ENCODE peak calls at places on chromosome 13, in five cellular contexts. C is adrenal gland; V is naive thymus-derived CD4-positive, alpha-beta T cell; W is body of pancreas; M is neuronal stem cell. Z is an unnamed sample.

GRCh38 chr13:40362502-40362901 is 303.9 kb downstream of the FOXO1 start:
- DNase-seq in C (no peak), V (no peak), W (no peak), M (no peak), Z (no peak)

GRCh38 chr13:19950374-19950773 is 8.2 kb upstream of the ZMYM2 start:
- DNase-seq in C (no peak), V (no peak), W (no peak), M (no peak), Z (no peak)

GRCh38 chr13:63501702-63502101 is 2086.1 kb upstream of the PCDH20 start:
- DNase-seq in C (no peak), V (no peak), W (peak; percentile 22), M (no peak), Z (no peak)

GRCh38 chr13:60329221-60329983 is 67.6 kb upstream of the TDRD3 start:
- DNase-seq in C (peak; percentile 10), V (no peak), W (peak; percentile 50), M (peak; percentile 38), Z (no peak)

GRCh38 chr13:49046534-49046933 is 70.8 kb downstream of the FNDC3A start:
- DNase-seq in C (no peak), V (no peak), W (no peak), M (no peak), Z (no peak)

GRCh38 chr13:97586941-97587340 is 153.0 kb downstream of the RAP2A start:
- DNase-seq in C (no peak), V (no peak), W (no peak), M (no peak), Z (no peak)

GRCh38 chr13:114161644-114162532 is 17.2 kb upstream of the CFAP97D2 start:
- DNase-seq in C (peak; percentile 47), V (peak; percentile 42), W (peak; percentile 52), M (no peak), Z (peak; percentile 73)

GRCh38 chr13:100565291-100565690 is 23.3 kb downstream of the GGACT start:
- DNase-seq in C (no peak), V (no peak), W (no peak), M (no peak), Z (no peak)

GRCh38 chr13:38830442-38831045 is 143.7 kb downstream of the FREM2 start:
- DNase-seq in C (no peak), V (no peak), W (peak; percentile 73), M (no peak), Z (no peak)

GRCh38 chr13:99415851-99416331 is 85.4 kb upstream of the TM9SF2 start:
- DNase-seq in C (no peak), V (no peak), W (no peak), M (no peak), Z (no peak)

GRCh38 chr13:33871207-33872004 is 53.5 kb downstream of the RFC3 start:
- DNase-seq in C (no peak), V (no peak), W (no peak), M (no peak), Z (no peak)

GRCh38 chr13:46569471-46569870 is 16.5 kb downstream of the LRCH1 start:
- DNase-seq in C (no peak), V (no peak), W (no peak), M (no peak), Z (no peak)

GRCh38 chr13:46562152-46562551 is 9.2 kb downstream of the LRCH1 start:
- DNase-seq in C (no peak), V (no peak), W (no peak), M (no peak), Z (no peak)

GRCh38 chr13:46567671-46568070 is 14.7 kb downstream of the LRCH1 start:
- DNase-seq in C (no peak), V (no peak), W (no peak), M (no peak), Z (no peak)

GRCh38 chr13:46562581-46562980 is 9.6 kb downstream of the LRCH1 start:
- DNase-seq in C (no peak), V (no peak), W (no peak), M (no peak), Z (no peak)

DNA sequence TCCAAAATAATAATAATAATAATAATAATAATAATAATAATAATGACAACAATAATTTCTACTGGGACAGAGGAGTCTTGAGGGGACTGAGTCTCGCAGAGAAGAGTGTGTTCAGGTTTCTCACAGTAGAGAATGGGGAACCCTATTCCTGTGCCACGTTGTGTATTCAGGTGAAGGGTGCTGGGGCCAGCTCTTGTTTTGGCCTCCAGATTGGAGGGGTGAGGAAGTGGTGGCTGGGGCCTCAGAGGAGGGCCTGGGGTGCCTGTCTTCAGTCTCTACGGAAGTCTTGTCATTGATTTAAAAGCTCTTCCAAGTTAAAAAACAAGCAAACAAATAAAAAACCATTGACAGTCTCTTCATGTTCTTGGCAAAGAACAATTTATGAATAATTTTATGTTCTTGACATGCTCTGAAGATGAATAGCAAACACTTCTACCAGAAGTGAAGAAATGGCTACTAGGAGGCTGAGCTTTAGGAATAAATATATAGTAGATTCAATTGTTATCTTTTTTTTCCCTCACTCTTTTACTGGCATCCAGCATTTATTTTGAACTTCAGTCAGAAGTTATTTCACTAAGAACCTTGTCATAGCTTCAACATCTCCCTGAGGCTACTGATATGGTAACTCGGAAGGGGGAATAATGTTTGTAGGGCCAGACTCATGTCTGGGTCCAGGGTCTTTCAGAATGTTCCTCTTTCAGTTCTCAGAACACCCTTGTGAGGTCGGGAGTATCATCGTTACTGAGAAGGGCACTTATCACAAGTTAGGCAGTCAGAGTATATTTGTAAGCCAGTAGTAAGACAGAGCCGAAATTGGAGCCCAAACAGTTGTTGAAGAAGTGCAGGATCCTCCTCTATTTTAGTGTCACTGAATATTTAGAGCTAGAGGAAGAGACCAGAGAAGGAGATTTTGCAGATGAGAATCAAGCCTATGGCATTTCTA is 13.1 kb downstream of the LRCH1 start:
- DNase-seq in C (no peak), V (no peak), W (no peak), M (no peak), Z (no peak)
- H3K27ac ChIP-seq in C (no peak overlapping the region), V (no peak overlapping the region), W (no peak overlapping the region), M (no peak overlapping the region), Z (no peak overlapping the region)

GRCh38 chr13:25906211-25906661 is 145.6 kb downstream of the SHISA2 start:
- DNase-seq in C (no peak), V (peak; percentile 35), W (no peak), M (no peak), Z (no peak)
- H3K4me1 ChIP-seq in C (no peaks in the 10 kb centered on the region), V (peaks cover 9% of the 10 kb centered on the region), W (no peaks in the 10 kb centered on the region), M (no peaks in the 10 kb centered on the region), Z (no peaks in the 10 kb centered on the region)

GRCh38 chr13:51644649-51645048 is 60.4 kb downstream of the WDFY2 start:
- DNase-seq in C (peak; percentile 44), V (no peak), W (peak; percentile 45), M (no peak), Z (no peak)
- H3K4me3 ChIP-seq in C (no peak overlapping the region), V (no peak overlapping the region), W (no peak overlapping the region), M (no peak overlapping the region), Z (no peak overlapping the region)

GRCh38 chr13:77892491-77892890 is 26.1 kb downstream of the EDNRB start:
- DNase-seq in C (no peak), V (no peak), W (no peak), M (no peak), Z (no peak)

GRCh38 chr13:77891041-77891440 is 27.6 kb downstream of the EDNRB start:
- DNase-seq in C (no peak), V (no peak), W (no peak), M (no peak), Z (no peak)

GRCh38 chr13:77894743-77895142 is 23.9 kb downstream of the EDNRB start:
- DNase-seq in C (no peak), V (no peak), W (no peak), M (no peak), Z (no peak)

GRCh38 chr13:77893066-77893465 is 25.6 kb downstream of the EDNRB start:
- DNase-seq in C (no peak), V (no peak), W (no peak), M (no peak), Z (no peak)

DNA sequence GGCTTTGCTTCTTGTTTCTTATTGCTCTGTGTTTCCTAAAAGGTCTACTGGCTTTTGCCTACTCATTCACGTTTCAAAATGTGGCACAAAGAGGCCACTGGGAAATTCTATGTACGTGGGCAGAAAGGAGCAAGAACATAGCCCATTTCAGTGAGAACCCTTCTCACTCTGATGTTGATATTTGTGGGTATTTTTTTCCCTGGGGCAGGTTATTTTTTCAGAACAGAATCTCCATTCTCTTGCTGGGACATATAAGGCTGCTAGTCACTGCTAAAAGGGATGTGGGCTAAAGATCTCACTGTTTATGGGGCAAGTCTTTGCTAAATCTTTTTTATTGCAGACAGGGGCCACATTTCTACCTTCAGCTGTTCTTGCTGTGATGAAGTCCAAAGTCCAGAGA is 27.1 kb downstream of the EDNRB start:
- DNase-seq in C (no peak), V (no peak), W (no peak), M (no peak), Z (no peak)
- H3K27ac ChIP-seq in C (no peak overlapping the region), V (no peak overlapping the region), W (no peak overlapping the region), M (no peak overlapping the region), Z (no peak overlapping the region)

Z was measured in right cardiac atrium.